ENCODE peak calls at places on chromosome X, in ten cellular contexts. Q is neuronal stem cell; P is lower lobe of right lung; V is astrocyte; S is K562; N is body of pancreas; O is HCT116; D is fibroblast of lung; H is psoas muscle; Z is CD8-positive, alpha-beta T cell. G is an unnamed sample.

GRCh38 chrX:68932611-68933010 is 103.8 kb downstream of the EFNB1 start:
- DNase-seq in O (no peak), P (no peak), N (no peak), Q (no peak), V (no peak), Z (no peak), S (no peak), H (no peak), D (peak; percentile 42), G (no peak)

GRCh38 chrX:96685205-96686099 is 810 bp downstream of the DIAPH2 start:
- DNase-seq in S (no peak), V (peak; percentile 41), H (peak; percentile 37), Z (peak; percentile 6), Q (no peak), D (peak; percentile 56), N (peak; percentile 21), O (no peak), P (peak; percentile 54), G (peak; percentile 57)

GRCh38 chrX:100973411-100973810 is 3.9 kb downstream of the ARL13A start:
- DNase-seq in D (peak; percentile 27), O (no peak), N (no peak), V (peak; percentile 50), Q (no peak), P (no peak), Z (no peak), H (no peak), S (no peak), G (no peak)

GRCh38 chrX:1165535-1166196 is 46.8 kb downstream of the CRLF2 start:
- DNase-seq in P (no peak), O (no peak), H (no peak), Z (no peak), Q (no peak), V (no peak), S (no peak), N (no peak), D (no peak), G (no peak)

GRCh38 chrX:16807548-16807947 is 21.3 kb downstream of the TXLNG start:
- DNase-seq in O (no peak), P (no peak), N (no peak), Z (no peak), V (peak; percentile 7), Q (no peak), H (no peak), D (peak; percentile 23), S (no peak), G (no peak)

GRCh38 chrX:74179499-74179898 is 124.5 kb upstream of the ZCCHC13 start:
- DNase-seq in V (no peak), Z (no peak), D (no peak), P (no peak), N (no peak), S (no peak), Q (no peak), H (no peak), O (no peak), G (no peak)

GRCh38 chrX:148555101-148555500 is 54.7 kb downstream of the AFF2 start:
- DNase-seq in Q (no peak), O (no peak), P (no peak), Z (no peak), S (no peak), H (no peak), D (no peak), V (no peak), N (no peak), G (no peak)

GRCh38 chrX:132533409-132533808 is 44.6 kb upstream of the MBNL3 start:
- DNase-seq in V (no peak), N (no peak), D (no peak), P (no peak), H (no peak), S (no peak), O (no peak), Z (no peak), Q (no peak), G (no peak)

GRCh38 chrX:15233416-15234015 is 36.4 kb downstream of the ASB9 start:
- DNase-seq in P (no peak), O (no peak), D (no peak), V (no peak), Z (no peak), H (no peak), Q (no peak), S (no peak), N (no peak), G (no peak)

GRCh38 chrX:45070116-45071007 is 130.3 kb downstream of the DIPK2B start:
- DNase-seq in O (peak; percentile 24), D (peak; percentile 69), V (peak; percentile 41), P (no peak), S (peak; percentile 16), Q (no peak), H (no peak), N (no peak), Z (no peak), G (peak; percentile 11)

GRCh38 chrX:21132686-21133393 is 241.4 kb upstream of the CNKSR2 start:
- DNase-seq in N (no peak), H (no peak), S (no peak), D (no peak), O (no peak), P (no peak), Z (no peak), Q (no peak), V (no peak), G (no peak)

GRCh38 chrX:18887821-18888205 is 96.1 kb downstream of the PHKA2 start:
- DNase-seq in H (no peak), Q (no peak), O (no peak), Z (no peak), V (no peak), D (peak; percentile 26), S (no peak), P (no peak), N (no peak), G (no peak)

GRCh38 chrX:3577551-3577950 is 135.9 kb downstream of the PRKX start:
- DNase-seq in O (no peak), Z (no peak), D (no peak), S (no peak), V (no peak), P (no peak), H (no peak), N (no peak), Q (no peak), G (no peak)
- H3K27ac ChIP-seq in O (no peak overlapping the region), Z (no peak overlapping the region), D (no peak overlapping the region), S (no peak overlapping the region), V (no peak overlapping the region), P (no peak overlapping the region), H (no peak overlapping the region), N (no peak overlapping the region), Q (no peak overlapping the region), G (no peak overlapping the region)

DNA sequence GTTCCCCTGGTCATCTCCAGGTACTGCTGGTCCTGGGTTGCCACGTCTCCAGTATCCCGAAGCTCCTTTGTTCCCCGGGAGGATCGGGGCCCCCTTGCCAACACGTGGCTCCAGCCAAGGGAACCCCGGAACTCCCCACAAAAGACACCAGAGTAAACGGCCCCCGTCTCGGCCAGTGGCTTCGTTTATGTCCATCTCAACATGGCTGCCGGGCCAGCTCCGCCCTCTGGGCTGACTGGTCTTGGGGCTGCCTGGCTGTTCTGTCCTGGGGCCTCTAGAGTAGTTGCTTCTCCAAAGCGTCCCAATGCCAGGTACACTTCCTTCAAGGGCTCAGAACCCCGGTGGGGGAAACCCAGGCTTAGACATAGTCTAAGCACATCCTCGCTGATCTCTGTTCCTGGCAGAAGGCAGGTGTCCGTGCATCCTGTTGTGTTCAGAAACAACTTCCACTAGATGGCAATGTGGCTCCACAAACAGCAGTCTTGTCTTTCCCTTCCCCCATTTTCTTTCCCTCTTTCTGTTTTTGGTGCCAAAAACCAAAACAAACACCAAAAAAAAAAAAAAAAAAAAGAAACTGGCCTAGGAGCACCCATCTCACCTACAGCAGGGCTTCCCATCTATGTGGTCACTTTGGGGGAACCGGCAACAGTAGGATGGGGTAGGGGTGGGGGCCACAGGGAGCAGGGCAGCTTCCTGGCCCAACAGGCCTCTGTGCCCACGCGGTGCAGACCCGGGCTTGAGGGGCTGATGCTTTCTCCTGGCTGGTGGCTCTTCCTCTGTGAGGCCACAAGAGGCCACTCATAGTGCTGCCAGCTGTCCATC is 35.3 kb downstream of the NBDY start:
- DNase-seq in D (peak; percentile 76), V (peak; percentile 56), O (peak; percentile 19), N (peak; percentile 56), Z (peak; percentile 50), S (peak; percentile 38), Q (peak; percentile 54), H (peak; percentile 69), P (no peak), G (peak; percentile 90)
- H3K27ac ChIP-seq in D (peak overlapping the region; percentile 59), V (no peak overlapping the region), O (no peak overlapping the region), N (peak overlapping the region; percentile 17), Z (peak overlapping the region; percentile 37), S (no peak overlapping the region), Q (no peak overlapping the region), H (peak overlapping the region; percentile 95), P (peak overlapping the region; percentile 18), G (peak overlapping the region; percentile 90)

DNA sequence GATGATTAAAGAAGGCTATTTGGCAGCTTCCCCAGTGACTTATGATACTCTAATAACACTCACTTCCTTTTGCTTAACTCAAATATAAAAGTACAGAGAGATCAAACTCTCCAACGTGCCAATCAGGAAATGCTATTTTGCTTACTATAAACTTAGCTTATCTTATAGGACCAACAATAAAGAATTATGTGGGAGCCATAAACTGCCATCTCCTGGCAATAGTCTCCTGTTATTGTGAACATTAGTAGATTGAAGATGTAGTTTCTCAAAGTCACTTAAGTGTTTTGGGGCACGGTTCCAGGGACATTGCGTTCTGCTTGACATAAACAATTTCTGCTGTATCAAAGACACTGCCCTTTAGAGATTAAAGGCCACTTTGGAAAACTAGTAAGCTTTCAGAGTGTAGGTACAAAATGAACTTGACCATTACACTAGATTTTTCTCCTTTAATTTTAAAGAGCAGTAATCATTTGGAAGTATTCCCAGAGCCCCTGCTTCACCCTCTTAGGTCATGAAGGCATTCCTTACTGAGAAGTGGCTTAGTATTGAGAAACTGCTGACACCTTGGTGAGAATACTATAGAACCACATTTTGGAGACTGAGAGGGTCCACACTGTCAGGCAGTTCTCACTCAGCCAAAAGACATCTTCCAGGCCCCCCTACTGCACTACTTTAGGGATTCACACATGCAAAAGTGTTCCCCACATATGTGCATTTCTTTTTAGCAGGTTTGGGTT is 51.9 kb downstream of the MAOA start:
- DNase-seq in O (no peak), D (peak; percentile 85), Z (no peak), Q (no peak), V (no peak), N (peak; percentile 59), H (peak; percentile 32), S (no peak), P (peak; percentile 53), G (no peak)
- H3K27ac ChIP-seq in O (no peak overlapping the region), D (no peak overlapping the region), Z (no peak overlapping the region), Q (no peak overlapping the region), V (no peak overlapping the region), N (peak overlapping the region; percentile 71), H (no peak overlapping the region), S (no peak overlapping the region), P (peak overlapping the region; percentile 79), G (no peak overlapping the region)

DNA sequence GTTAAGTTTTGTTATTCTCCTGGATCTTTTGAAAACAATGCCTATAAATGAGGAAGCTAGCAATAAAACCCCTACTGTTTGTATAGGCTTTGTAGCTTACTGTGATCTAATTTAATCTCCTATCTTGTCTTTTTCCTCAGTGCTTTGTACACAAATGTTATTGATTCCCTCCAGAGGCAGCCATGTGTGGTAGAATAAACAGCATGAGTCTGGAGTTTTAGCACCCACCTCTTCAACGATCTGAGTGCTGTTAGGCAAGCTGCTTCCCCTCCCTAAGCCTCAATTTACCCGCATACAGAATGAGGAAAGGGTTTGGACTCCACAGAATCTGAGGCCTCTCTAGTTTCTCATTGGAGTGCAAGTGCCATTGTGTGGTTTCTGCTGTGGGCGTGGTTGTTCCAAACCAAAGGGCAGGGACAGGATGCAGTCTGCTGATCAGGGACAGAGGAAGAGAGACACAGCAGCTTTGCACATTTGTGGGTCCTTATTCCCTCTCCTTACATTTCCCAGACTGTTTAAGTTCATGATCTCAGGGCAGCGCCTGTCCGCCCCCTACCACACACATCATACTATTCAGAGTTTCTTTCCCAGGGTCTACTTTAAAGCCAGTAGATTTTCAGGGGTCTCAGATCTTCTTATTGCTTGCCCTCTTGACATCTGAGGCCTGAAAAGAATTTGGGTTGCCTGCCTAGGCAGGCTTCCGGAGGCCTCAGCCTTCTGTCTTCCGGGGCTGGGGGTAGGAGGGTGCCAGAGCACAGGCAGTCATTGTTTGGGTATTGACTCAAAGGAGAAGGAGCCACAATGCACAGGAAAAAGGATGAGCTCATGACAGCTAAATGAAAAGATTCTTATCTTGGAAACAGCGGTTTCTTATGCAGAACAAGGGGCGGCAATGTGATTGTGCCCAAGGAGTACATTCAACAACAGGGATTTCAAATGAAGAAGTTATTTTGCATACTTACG is 114.9 kb upstream of the TEX13D start:
- DNase-seq in D (no peak), Z (peak; percentile 40), P (no peak), N (no peak), Q (peak; percentile 53), V (peak; percentile 61), H (no peak), O (no peak), S (no peak), G (peak; percentile 55)
- H3K27ac ChIP-seq in D (no peak overlapping the region), Z (peak overlapping the region; percentile 27), P (peak overlapping the region; percentile 67), N (no peak overlapping the region), Q (peak overlapping the region; percentile 90), V (no peak overlapping the region), H (no peak overlapping the region), O (no peak overlapping the region), S (no peak overlapping the region), G (no peak overlapping the region)

G was measured in MM.1S.